ENCODE peak calls at places on chromosomes 7 and 10, in seven cellular contexts. C is GM04503; Q is stimulated activated CD8-positive, alpha-beta memory T cell treated with anti-CD3 and anti-CD28 coated beads, Interleukin-2, amount 100 ng/mL, for 1 hour; E is central memory CD8-positive, alpha-beta T cell; J is sigmoid colon; A is neural crest cell; U is cerebellum. M is an unnamed sample.

GRCh38 chr7:122864016-122864415 is 22.2 kb downstream of the CADPS2 start:
- DNase-seq in C (no peak), Q (no peak), E (no peak), J (no peak), A (no peak), U (no peak), M (no peak)

GRCh38 chr7:155138204-155138603 is 68.1 kb downstream of the HTR5A start:
- DNase-seq in C (no peak), Q (no peak), E (no peak), J (no peak), A (no peak), U (no peak), M (no peak)

GRCh38 chr7:128304212-128304611 is 39.5 kb downstream of the RBM28 start:
- DNase-seq in C (peak; percentile 3), Q (no peak), E (no peak), J (no peak), A (no peak), U (peak; percentile 32), M (no peak)

GRCh38 chr7:85682819-85683218 is 496.0 kb upstream of the SEMA3D start:
- DNase-seq in C (no peak), Q (no peak), E (no peak), J (no peak), A (no peak), U (no peak), M (no peak)

GRCh38 chr7:26180792-26181198 is 19.8 kb downstream of the HNRNPA2B1 start:
- DNase-seq in C (no peak), Q (no peak), E (no peak), J (no peak), A (no peak), U (no peak), M (no peak)

GRCh38 chr10:6279540-6280267 is 77.0 kb downstream of the PFKFB3 start:
- DNase-seq in C (peak; percentile 42), Q (no peak), E (no peak), J (no peak), A (peak; percentile 15), U (no peak), M (no peak)

GRCh38 chr10:124878457-124878739 is 63.5 kb upstream of the ZRANB1 start:
- DNase-seq in C (no peak), Q (no peak), E (no peak), J (no peak), A (no peak), U (no peak), M (peak; percentile 29)

GRCh38 chr7:55569269-55569663 is 3.0 kb downstream of the VOPP1 start:
- DNase-seq in C (no peak), Q (no peak), E (no peak), J (no peak), A (no peak), U (no peak), M (no peak)

GRCh38 chr7:150357277-150357676 is 11.3 kb upstream of the REPIN1 start:
- DNase-seq in C (no peak), Q (peak; percentile 44), E (peak; percentile 41), J (peak; percentile 51), A (no peak), U (no peak), M (peak; percentile 6)

GRCh38 chr10:103854265-103854686 is 1.1 kb downstream of the SH3PXD2A start:
- DNase-seq in C (no peak), Q (no peak), E (no peak), J (no peak), A (peak; percentile 57), U (no peak), M (no peak)

GRCh38 chr7:19117081-19117869 is at the start of gene TWIST1:
- DNase-seq in C (peak; percentile 93), Q (no peak), E (no peak), J (peak; percentile 79), A (peak; percentile 46), U (no peak), M (peak; percentile 66)

GRCh38 chr7:142787783-142788182 is 17.0 kb downstream of the PRSS2 start:
- DNase-seq in C (no peak), Q (no peak), E (no peak), J (no peak), A (no peak), U (no peak), M (no peak)

GRCh38 chr10:72557362-72557761 is 68.5 kb downstream of the MICU1 start:
- DNase-seq in C (peak; percentile 27), Q (no peak), E (no peak), J (no peak), A (no peak), U (no peak), M (no peak)

GRCh38 chr10:69898524-69898923 is 96.8 kb downstream of the COL13A1 start:
- DNase-seq in C (no peak), Q (no peak), E (no peak), J (no peak), A (no peak), U (no peak), M (no peak)

GRCh38 chr10:45586028-45586824 is 86.3 kb downstream of the ZFAND4 start:
- DNase-seq in C (no peak), Q (no peak), E (no peak), J (no peak), A (no peak), U (no peak), M (no peak)

GRCh38 chr10:43350686-43351085 is 20.8 kb upstream of the FXYD4 start:
- DNase-seq in C (no peak), Q (no peak), E (no peak), J (no peak), A (no peak), U (no peak), M (no peak)

GRCh38 chr10:129756912-129757861 is 206.9 kb downstream of the EBF3 start:
- DNase-seq in C (no peak), Q (no peak), E (no peak), J (peak; percentile 59), A (no peak), U (no peak), M (peak; percentile 62)

GRCh38 chr10:105950410-105950809 is 1214.1 kb downstream of the SORCS1 start:
- DNase-seq in C (no peak), Q (no peak), E (no peak), J (peak; percentile 68), A (peak; percentile 53), U (peak; percentile 1), M (no peak)

GRCh38 chr10:59177862-59178235 is 1.4 kb downstream of the PHYHIPL start:
- DNase-seq in C (no peak), Q (no peak), E (no peak), J (no peak), A (no peak), U (no peak), M (no peak)

GRCh38 chr7:159028456-159029401 is 115.9 kb downstream of the VIPR2 start:
- DNase-seq in C (no peak), Q (no peak), E (peak; percentile 8), J (peak; percentile 64), A (no peak), U (no peak), M (no peak)

GRCh38 chr7:17046666-17047065 is 164.9 kb upstream of the AGR3 start:
- DNase-seq in C (no peak), Q (no peak), E (no peak), J (no peak), A (no peak), U (no peak), M (no peak)

GRCh38 chr10:18545626-18546025 is 105.8 kb downstream of the NSUN6 start:
- DNase-seq in C (no peak), Q (no peak), E (no peak), J (no peak), A (no peak), U (no peak), M (no peak)

GRCh38 chr7:33854178-33854577 is 51.2 kb upstream of the BMPER start:
- DNase-seq in C (peak; percentile 59), Q (no peak), E (no peak), J (no peak), A (no peak), U (no peak), M (no peak)

GRCh38 chr10:63766766-63767505 is 245.7 kb downstream of the REEP3 start:
- DNase-seq in C (peak; percentile 64), Q (no peak), E (no peak), J (no peak), A (no peak), U (no peak), M (no peak)

GRCh38 chr10:110410329-110411046 is 87.2 kb upstream of the DUSP5 start:
- DNase-seq in C (peak; percentile 91), Q (no peak), E (no peak), J (no peak), A (no peak), U (no peak), M (no peak)

GRCh38 chr7:33981221-33981620 is 75.9 kb downstream of the BMPER start:
- DNase-seq in C (no peak), Q (no peak), E (no peak), J (no peak), A (no peak), U (no peak), M (no peak)

GRCh38 chr7:38368191-38368605 is 94.8 kb upstream of the TARP start:
- DNase-seq in C (no peak), Q (peak; percentile 61), E (peak; percentile 58), J (peak; percentile 66), A (peak; percentile 72), U (no peak), M (peak; percentile 84)

GRCh38 chr10:132868995-132869394 is 73.4 kb downstream of the CFAP46 start:
- DNase-seq in C (no peak), Q (no peak), E (no peak), J (peak; percentile 51), A (no peak), U (no peak), M (peak; percentile 57)

GRCh38 chr7:105926131-105926530 is 36.9 kb upstream of the CDHR3 start:
- DNase-seq in C (no peak), Q (no peak), E (no peak), J (no peak), A (no peak), U (no peak), M (no peak)

GRCh38 chr10:127849224-127849623 is 43.5 kb downstream of the CLRN3 start:
- DNase-seq in C (no peak), Q (no peak), E (no peak), J (no peak), A (no peak), U (no peak), M (no peak)

GRCh38 chr7:2633538-2634264 is 1.9 kb downstream of the TTYH3 start:
- DNase-seq in C (peak; percentile 80), Q (no peak), E (no peak), J (peak; percentile 86), A (no peak), U (no peak), M (peak; percentile 78)

GRCh38 chr7:30893357-30893756 is 18.3 kb upstream of the AQP1 start:
- DNase-seq in C (no peak), Q (no peak), E (no peak), J (no peak), A (no peak), U (no peak), M (no peak)